ENCODE peak calls at places on chromosomes 2 and 18, in seven cellular contexts. S is foreskin fibroblast; U is CD8-positive, alpha-beta memory T cell; J is brain microvascular endothelial cell; M is uterus; W is AG04450; G is Karpas-422. E is an unnamed sample.

GRCh38 chr2:128442053-128442751 is 123.5 kb upstream of the HS6ST1 start:
- DNase-seq in S (peak; percentile 24), U (no peak), J (no peak), M (peak; percentile 7), W (no peak), G (no peak), E (no peak)

GRCh38 chr2:35976611-35977010 is 379.0 kb upstream of the CRIM1 start:
- DNase-seq in S (no peak), U (no peak), J (no peak), M (no peak), W (no peak), G (no peak), E (no peak)

GRCh38 chr2:187527262-187527661 is 27.0 kb downstream of the TFPI start:
- DNase-seq in S (peak; percentile 39), U (no peak), J (peak; percentile 93), M (no peak), W (peak; percentile 13), G (no peak), E (peak; percentile 88)

GRCh38 chr18:76399613-76400391 is 95.2 kb downstream of the ZNF516 start:
- DNase-seq in S (no peak), U (no peak), J (no peak), M (peak; percentile 26), W (no peak), G (no peak), E (no peak)

GRCh38 chr18:11998182-11998581 is 16.9 kb downstream of the IMPA2 start:
- DNase-seq in S (peak; percentile 41), U (no peak), J (no peak), M (no peak), W (no peak), G (no peak), E (no peak)

GRCh38 chr18:10142496-10143160 is 228.8 kb downstream of the VAPA start:
- DNase-seq in S (peak; percentile 80), U (no peak), J (peak; percentile 33), M (no peak), W (no peak), G (no peak), E (no peak)

GRCh38 chr2:152038451-152038958 is 60.3 kb downstream of the CACNB4 start:
- DNase-seq in S (peak; percentile 11), U (no peak), J (no peak), M (no peak), W (no peak), G (no peak), E (no peak)

GRCh38 chr2:148614332-148615049 is 30.1 kb upstream of the EPC2 start:
- DNase-seq in S (peak; percentile 58), U (no peak), J (peak; percentile 27), M (no peak), W (peak; percentile 2), G (peak; percentile 59), E (peak; percentile 4)

GRCh38 chr2:124283090-124283489 is 258.0 kb downstream of the CNTNAP5 start:
- DNase-seq in S (peak; percentile 43), U (no peak), J (no peak), M (no peak), W (no peak), G (no peak), E (peak; percentile 42)

GRCh38 chr2:191565647-191566198 is 112.2 kb upstream of the NABP1 start:
- DNase-seq in S (no peak), U (no peak), J (no peak), M (no peak), W (no peak), G (no peak), E (no peak)

GRCh38 chr2:147019296-147019695 is 825.5 kb upstream of the ACVR2A start:
- DNase-seq in S (no peak), U (no peak), J (no peak), M (no peak), W (no peak), G (no peak), E (no peak)

GRCh38 chr2:64987963-64988419 is 1.2 kb upstream of the SLC1A4 start:
- DNase-seq in S (no peak), U (no peak), J (no peak), M (no peak), W (no peak), G (no peak), E (no peak)

GRCh38 chr2:46032996-46033395 is 264.2 kb upstream of the EPAS1 start:
- DNase-seq in S (no peak), U (no peak), J (no peak), M (no peak), W (no peak), G (no peak), E (no peak)

GRCh38 chr2:29014811-29015414 is 33.8 kb downstream of the TOGARAM2 start:
- DNase-seq in S (peak; percentile 53), U (peak; percentile 64), J (peak; percentile 85), M (no peak), W (no peak), G (no peak), E (peak; percentile 52)

GRCh38 chr18:55579888-55580287 is 8.1 kb downstream of the TCF4 start:
- DNase-seq in S (no peak), U (no peak), J (no peak), M (no peak), W (no peak), G (no peak), E (no peak)

GRCh38 chr2:125516496-125517109 is 1139.4 kb upstream of the GYPC start:
- DNase-seq in S (peak; percentile 0), U (no peak), J (peak; percentile 7), M (no peak), W (no peak), G (peak; percentile 81), E (no peak)

GRCh38 chr2:104944495-104944894 is 90.6 kb downstream of the POU3F3 start:
- DNase-seq in S (peak; percentile 14), U (no peak), J (no peak), M (no peak), W (no peak), G (peak; percentile 49), E (peak; percentile 3)

GRCh38 chr18:13808294-13809024 is 15.5 kb upstream of the MC5R start:
- DNase-seq in S (no peak), U (no peak), J (no peak), M (no peak), W (no peak), G (no peak), E (no peak)

GRCh38 chr2:48346124-48346536 is 183.8 kb upstream of the STON1 start:
- DNase-seq in S (peak; percentile 89), U (no peak), J (peak; percentile 80), M (peak; percentile 48), W (peak; percentile 60), G (no peak), E (peak; percentile 82)

GRCh38 chr2:138219961-138220360 is 255.7 kb downstream of the HNMT start:
- DNase-seq in S (no peak), U (no peak), J (no peak), M (no peak), W (no peak), G (no peak), E (peak; percentile 13)

GRCh38 chr2:176136375-176137248 is 7.1 kb downstream of the HOXD8 start:
- DNase-seq in S (peak; percentile 51), U (no peak), J (no peak), M (peak; percentile 80), W (no peak), G (no peak), E (no peak)

GRCh38 chr2:176138526-176139169 is 9.1 kb downstream of the HOXD8 start:
- DNase-seq in S (no peak), U (no peak), J (no peak), M (peak; percentile 60), W (no peak), G (no peak), E (no peak)

GRCh38 chr2:176139170-176139611 is 9.7 kb downstream of the HOXD8 start:
- DNase-seq in S (no peak), U (no peak), J (no peak), M (peak; percentile 49), W (no peak), G (no peak), E (no peak)

GRCh38 chr2:176137249-176137573 is 7.7 kb downstream of the HOXD8 start:
- DNase-seq in S (no peak), U (no peak), J (no peak), M (no peak), W (no peak), G (no peak), E (no peak)

DNA sequence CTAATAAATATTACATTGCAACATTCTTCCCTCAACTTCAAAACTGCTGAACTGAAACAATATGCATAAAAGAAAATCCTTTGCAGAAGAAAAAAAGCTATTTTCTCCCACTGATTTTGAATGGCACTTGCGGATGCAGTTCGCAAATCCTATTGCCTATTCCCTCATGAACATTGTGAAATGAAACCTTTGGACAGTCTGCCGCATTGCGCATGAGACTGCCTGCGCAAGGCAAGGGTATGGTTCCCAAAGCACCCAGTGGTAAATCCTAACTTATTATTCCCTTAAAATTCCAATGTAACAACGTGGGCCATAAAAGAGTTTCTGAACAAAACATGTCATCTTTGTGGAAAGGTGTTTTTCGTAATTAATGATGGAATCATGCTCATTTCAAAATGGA is 8.4 kb downstream of the HOXD8 start:
- DNase-seq in S (no peak), U (no peak), J (no peak), M (peak; percentile 58), W (no peak), G (no peak), E (no peak)
- H3K4me3 ChIP-seq in S (peak overlapping the region; percentile 66), U (no peak overlapping the region), J (no peak overlapping the region), M (peak overlapping the region; percentile 85), W (no peak overlapping the region), G (no peak overlapping the region), E (peak overlapping the region; percentile 68)

GRCh38 chr2:115161531-115162453 is 719.4 kb downstream of the DPP10 start:
- DNase-seq in S (no peak), U (no peak), J (no peak), M (no peak), W (no peak), G (no peak), E (no peak)
- H3K4me3 ChIP-seq in S (no peak overlapping the region), U (no peak overlapping the region), J (no peak overlapping the region), M (no peak overlapping the region), W (no peak overlapping the region), G (no peak overlapping the region), E (no peak overlapping the region)

GRCh38 chr2:109437325-109438090 is 176.3 kb downstream of the SEPTIN10 start:
- DNase-seq in S (no peak), U (no peak), J (no peak), M (no peak), W (no peak), G (no peak), E (no peak)
- H3K4me3 ChIP-seq in S (no peak overlapping the region), U (no peak overlapping the region), J (no peak overlapping the region), M (no peak overlapping the region), W (no peak overlapping the region), G (no peak overlapping the region), E (no peak overlapping the region)

DNA sequence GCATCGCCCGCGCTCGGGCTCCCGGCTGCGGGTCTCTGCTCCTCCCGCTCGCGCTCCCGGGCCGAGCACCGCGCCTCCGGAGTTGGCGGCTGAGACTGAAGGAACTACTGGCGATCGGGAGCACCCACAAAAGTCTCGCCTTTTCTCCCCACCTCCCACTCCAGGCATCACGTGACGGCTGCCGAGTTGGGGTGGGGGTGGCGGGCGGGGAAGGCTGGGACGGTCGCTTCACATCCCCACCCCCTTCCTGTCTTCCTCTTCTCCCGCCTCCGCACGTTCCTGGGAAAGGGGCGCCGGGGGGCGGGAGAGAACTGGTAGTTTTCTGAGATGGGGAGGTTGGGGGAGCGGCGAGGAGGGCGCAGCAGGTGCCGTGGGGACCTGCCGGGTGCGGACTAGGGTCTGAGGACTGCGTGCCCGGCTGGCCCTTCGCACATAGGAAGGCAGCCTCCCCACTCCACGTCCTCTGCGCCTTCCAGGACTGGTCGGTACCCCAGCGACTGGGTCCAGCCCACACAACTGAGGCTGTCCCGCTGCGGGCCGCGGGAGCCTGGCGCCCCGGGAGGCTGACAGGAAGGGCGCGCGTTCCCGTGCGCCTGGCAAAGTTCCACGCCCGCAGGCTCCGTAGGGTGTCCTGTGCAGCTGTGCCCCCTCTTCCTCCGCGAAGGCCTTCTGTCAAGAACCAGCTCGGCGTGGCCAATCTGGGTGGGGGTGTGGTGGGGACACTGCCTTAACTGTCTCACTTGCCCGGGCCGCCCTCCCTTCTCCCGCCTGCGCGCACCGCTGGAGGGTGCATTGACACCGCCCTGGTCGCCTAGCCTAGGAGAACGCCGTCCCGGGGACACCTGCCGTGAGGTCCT is at the start of gene LYPD1:
- DNase-seq in S (peak; percentile 12), U (no peak), J (no peak), M (no peak), W (no peak), G (no peak), E (no peak)
- H3K4me3 ChIP-seq in S (peak within 1 kb of the TSS; percentile 51), U (no peak within 1 kb of the TSS), J (peak within 1 kb of the TSS; percentile 61), M (peak within 1 kb of the TSS; percentile 23), W (peak within 1 kb of the TSS; percentile 76), G (no peak within 1 kb of the TSS), E (peak within 1 kb of the TSS; percentile 53)

E was measured in skeletal muscle cell.